ENCODE peak calls at places on chromosomes 1 and 21, in eight cellular contexts. One of them, this sample, is unnamed.

GRCh38 chr1:17274186-17275170 is 25.6 kb downstream of the PADI3 start:
- DNase-seq in tibial artery: no peak
- DNase-seq in colonic mucosa: peak; percentile 74
- DNase-seq in stomach: peak; percentile 32
- DNase-seq in cardiac muscle cell: peak; percentile 57
- DNase-seq in fibroblast of lung: peak; percentile 15
- DNase-seq in uterus: no peak
- DNase-seq in brain microvascular endothelial cell: peak; percentile 34
- DNase-seq in this sample: no peak

GRCh38 chr1:115495603-115496002 is 146.2 kb upstream of the VANGL1 start:
- DNase-seq in stomach: no peak
- DNase-seq in tibial artery: no peak
- DNase-seq in cardiac muscle cell: no peak
- DNase-seq in brain microvascular endothelial cell: peak; percentile 53
- DNase-seq in colonic mucosa: no peak
- DNase-seq in fibroblast of lung: peak; percentile 13
- DNase-seq in uterus: no peak
- DNase-seq in this sample: no peak

GRCh38 chr1:61609040-61609439 is 115.9 kb downstream of the TM2D1 start:
- DNase-seq in cardiac muscle cell: no peak
- DNase-seq in tibial artery: no peak
- DNase-seq in stomach: no peak
- DNase-seq in brain microvascular endothelial cell: no peak
- DNase-seq in uterus: no peak
- DNase-seq in fibroblast of lung: no peak
- DNase-seq in colonic mucosa: no peak
- DNase-seq in this sample: no peak

GRCh38 chr21:44710294-44710665 is 1.1 kb downstream of the TSPEAR start:
- DNase-seq in stomach: no peak
- DNase-seq in uterus: no peak
- DNase-seq in fibroblast of lung: no peak
- DNase-seq in colonic mucosa: no peak
- DNase-seq in cardiac muscle cell: no peak
- DNase-seq in tibial artery: no peak
- DNase-seq in brain microvascular endothelial cell: no peak
- DNase-seq in this sample: peak; percentile 68

GRCh38 chr1:227885135-227885647 is 62.5 kb downstream of the WNT9A start:
- DNase-seq in colonic mucosa: peak; percentile 15
- DNase-seq in cardiac muscle cell: no peak
- DNase-seq in fibroblast of lung: no peak
- DNase-seq in stomach: peak; percentile 24
- DNase-seq in brain microvascular endothelial cell: no peak
- DNase-seq in tibial artery: peak; percentile 52
- DNase-seq in uterus: no peak
- DNase-seq in this sample: peak; percentile 66

GRCh38 chr1:21342961-21343838 is 52.9 kb upstream of the ECE1 start:
- DNase-seq in colonic mucosa: no peak
- DNase-seq in uterus: no peak
- DNase-seq in fibroblast of lung: no peak
- DNase-seq in brain microvascular endothelial cell: no peak
- DNase-seq in tibial artery: no peak
- DNase-seq in stomach: no peak
- DNase-seq in cardiac muscle cell: no peak
- DNase-seq in this sample: no peak

GRCh38 chr1:41639332-41639936 is 155.0 kb upstream of the EDN2 start:
- DNase-seq in cardiac muscle cell: peak; percentile 50
- DNase-seq in colonic mucosa: no peak
- DNase-seq in tibial artery: no peak
- DNase-seq in uterus: no peak
- DNase-seq in brain microvascular endothelial cell: peak; percentile 84
- DNase-seq in fibroblast of lung: peak; percentile 63
- DNase-seq in stomach: no peak
- DNase-seq in this sample: peak; percentile 58

GRCh38 chr21:43868461-43868860 is 3.4 kb downstream of the AGPAT3 start:
- DNase-seq in tibial artery: no peak
- DNase-seq in uterus: no peak
- DNase-seq in cardiac muscle cell: no peak
- DNase-seq in stomach: peak; percentile 57
- DNase-seq in brain microvascular endothelial cell: no peak
- DNase-seq in fibroblast of lung: no peak
- DNase-seq in colonic mucosa: peak; percentile 42
- DNase-seq in this sample: no peak

GRCh38 chr1:170146861-170147260 is 1.1 kb downstream of the NTMT2 start:
- DNase-seq in brain microvascular endothelial cell: no peak
- DNase-seq in uterus: no peak
- DNase-seq in tibial artery: no peak
- DNase-seq in colonic mucosa: no peak
- DNase-seq in cardiac muscle cell: no peak
- DNase-seq in stomach: no peak
- DNase-seq in fibroblast of lung: no peak
- DNase-seq in this sample: no peak

GRCh38 chr1:28830814-28831213 is 18.8 kb downstream of the OPRD1 start:
- DNase-seq in stomach: no peak
- DNase-seq in fibroblast of lung: no peak
- DNase-seq in uterus: no peak
- DNase-seq in brain microvascular endothelial cell: no peak
- DNase-seq in cardiac muscle cell: no peak
- DNase-seq in colonic mucosa: no peak
- DNase-seq in tibial artery: no peak
- DNase-seq in this sample: no peak

GRCh38 chr1:202926578-202927491 is at the start of gene KLHL12:
- DNase-seq in uterus: peak; percentile 97
- DNase-seq in colonic mucosa: peak; percentile 98
- DNase-seq in tibial artery: peak; percentile 97
- DNase-seq in fibroblast of lung: peak; percentile 97
- DNase-seq in stomach: peak; percentile 98
- DNase-seq in brain microvascular endothelial cell: peak; percentile 94
- DNase-seq in cardiac muscle cell: peak; percentile 99
- DNase-seq in this sample: peak; percentile 94

GRCh38 chr21:39452207-39452964 is 616 bp downstream of the SH3BGR start:
- DNase-seq in fibroblast of lung: peak; percentile 81
- DNase-seq in uterus: no peak
- DNase-seq in tibial artery: no peak
- DNase-seq in cardiac muscle cell: peak; percentile 73
- DNase-seq in stomach: no peak
- DNase-seq in brain microvascular endothelial cell: no peak
- DNase-seq in colonic mucosa: no peak
- DNase-seq in this sample: no peak

GRCh38 chr1:76269175-76269574 is 194.6 kb downstream of the ST6GALNAC3 start:
- DNase-seq in colonic mucosa: no peak
- DNase-seq in cardiac muscle cell: peak; percentile 82
- DNase-seq in uterus: no peak
- DNase-seq in brain microvascular endothelial cell: peak; percentile 60
- DNase-seq in tibial artery: no peak
- DNase-seq in stomach: no peak
- DNase-seq in fibroblast of lung: peak; percentile 91
- DNase-seq in this sample: no peak

GRCh38 chr1:214966366-214966765 is 116.2 kb upstream of the KCNK2 start:
- DNase-seq in colonic mucosa: no peak
- DNase-seq in uterus: no peak
- DNase-seq in tibial artery: no peak
- DNase-seq in stomach: no peak
- DNase-seq in cardiac muscle cell: no peak
- DNase-seq in brain microvascular endothelial cell: no peak
- DNase-seq in fibroblast of lung: peak; percentile 6
- DNase-seq in this sample: no peak

DNA sequence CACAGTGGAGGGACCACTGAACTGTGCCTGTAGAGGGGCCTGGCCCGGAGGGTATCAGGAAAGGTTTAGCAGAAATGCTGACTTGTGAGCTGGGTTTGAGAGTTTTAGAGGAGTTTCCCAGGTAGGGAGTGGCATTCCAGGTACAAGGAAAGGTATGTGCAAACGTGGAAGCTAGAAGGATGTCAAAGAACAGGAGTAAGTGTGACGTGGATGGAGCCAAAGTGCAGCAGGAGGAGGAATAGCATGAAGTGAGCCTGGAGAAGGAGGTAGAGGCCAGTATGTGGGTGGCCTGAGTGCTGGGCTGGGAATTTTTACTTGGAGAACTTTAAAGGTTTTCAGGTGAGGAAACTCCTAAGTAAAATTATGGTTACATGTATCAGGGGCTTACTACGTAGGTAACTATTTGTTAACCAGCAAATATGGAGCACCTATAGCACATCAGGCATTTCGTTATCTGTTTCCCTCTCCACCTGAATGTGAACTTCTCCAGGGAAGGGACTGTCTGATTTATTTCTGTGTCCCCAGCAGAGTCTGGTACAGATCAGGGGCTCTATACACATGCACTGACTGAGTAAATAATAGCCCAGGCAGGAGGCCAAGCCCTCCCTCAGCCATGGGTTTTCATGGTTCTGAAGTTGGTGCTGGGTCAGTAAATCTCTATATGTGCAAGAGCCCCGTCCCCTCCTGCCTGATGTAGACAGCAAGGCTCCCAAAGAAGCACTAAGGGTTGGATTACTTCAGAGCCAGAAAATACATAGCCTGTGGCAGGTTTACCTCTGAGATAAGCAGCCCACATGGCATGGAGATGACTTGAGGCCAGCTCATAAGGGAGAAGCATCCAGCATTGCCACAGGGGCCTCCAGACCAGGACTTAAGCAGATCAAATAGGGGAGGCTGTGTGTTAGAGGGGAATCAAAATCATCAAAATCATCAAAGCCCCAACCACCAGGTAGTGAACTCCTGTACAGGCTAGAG is 43.4 kb downstream of the CDCP2 start:
- DNase-seq in stomach: peak; percentile 53
- DNase-seq in brain microvascular endothelial cell: no peak
- DNase-seq in tibial artery: no peak
- DNase-seq in uterus: no peak
- DNase-seq in cardiac muscle cell: no peak
- DNase-seq in fibroblast of lung: no peak
- DNase-seq in colonic mucosa: no peak
- DNase-seq in this sample: no peak
- H3K27ac ChIP-seq in stomach: no peak overlapping the region
- H3K27ac ChIP-seq in brain microvascular endothelial cell: no peak overlapping the region
- H3K27ac ChIP-seq in tibial artery: no peak overlapping the region
- H3K27ac ChIP-seq in uterus: no peak overlapping the region
- H3K27ac ChIP-seq in cardiac muscle cell: no peak overlapping the region
- H3K27ac ChIP-seq in fibroblast of lung: no peak overlapping the region
- H3K27ac ChIP-seq in colonic mucosa: no peak overlapping the region
- H3K27ac ChIP-seq in this sample: no peak overlapping the region

DNA sequence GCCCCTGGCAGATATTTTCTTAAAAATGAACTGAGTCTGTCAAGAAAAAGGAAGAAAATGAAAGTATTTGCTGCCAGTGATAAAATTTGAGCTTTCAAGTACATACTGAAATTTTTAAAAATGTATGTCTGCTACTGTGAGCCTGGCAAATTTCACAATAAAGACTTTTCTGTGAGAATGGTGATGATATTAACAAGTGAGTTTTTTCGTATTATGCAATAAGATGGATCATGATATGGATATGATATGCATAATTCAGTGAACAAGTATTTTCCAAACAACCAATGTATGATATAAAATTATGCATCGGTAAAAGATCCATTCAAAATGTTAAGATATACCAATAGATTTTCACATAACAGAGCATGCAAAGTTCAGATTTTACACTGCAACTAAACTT is 15.9 kb downstream of the ST7L start:
- DNase-seq in stomach: no peak
- DNase-seq in brain microvascular endothelial cell: no peak
- DNase-seq in colonic mucosa: no peak
- DNase-seq in tibial artery: no peak
- DNase-seq in uterus: no peak
- DNase-seq in fibroblast of lung: no peak
- DNase-seq in cardiac muscle cell: no peak
- DNase-seq in this sample: no peak
- TF ChIP-seq CTCF in stomach: no peak
- TF ChIP-seq CTCF in brain microvascular endothelial cell: no peak
- TF ChIP-seq CTCF in colonic mucosa: no peak
- TF ChIP-seq CTCF in tibial artery: no peak
- TF ChIP-seq CTCF in uterus: no peak
- TF ChIP-seq CTCF in fibroblast of lung: no peak
- TF ChIP-seq CTCF in cardiac muscle cell: no peak
- TF ChIP-seq CTCF in this sample: no peak

DNA sequence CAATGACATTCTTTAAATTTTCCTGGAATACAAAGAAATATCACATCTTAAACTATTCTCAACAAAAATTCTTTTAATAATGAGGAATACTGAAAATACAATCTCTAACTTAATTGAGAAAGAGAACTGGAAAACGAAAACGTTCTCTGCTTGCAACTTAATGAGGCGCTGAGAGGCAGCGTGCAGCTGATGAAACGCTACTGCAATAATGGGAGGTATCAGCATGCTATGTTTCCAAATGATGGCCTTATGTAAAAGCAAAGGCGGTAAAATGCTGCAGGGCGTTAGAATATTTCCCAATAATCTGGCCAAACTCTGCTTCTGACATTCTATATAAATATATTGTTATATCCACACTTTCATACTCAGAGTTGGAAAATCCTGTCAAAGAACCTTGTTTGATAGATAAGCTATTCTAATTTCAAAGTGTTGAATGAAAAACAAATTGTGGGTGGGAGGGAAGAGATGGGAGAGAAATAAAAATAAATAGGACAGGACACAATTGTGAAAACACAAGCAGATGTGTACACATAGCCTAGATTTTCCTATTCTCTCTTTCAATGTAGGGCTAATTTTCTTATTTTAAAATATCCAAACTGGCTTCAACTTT is 70.9 kb downstream of the APP start:
- DNase-seq in cardiac muscle cell: peak; percentile 77
- DNase-seq in tibial artery: no peak
- DNase-seq in fibroblast of lung: peak; percentile 95
- DNase-seq in uterus: no peak
- DNase-seq in stomach: no peak
- DNase-seq in brain microvascular endothelial cell: no peak
- DNase-seq in colonic mucosa: no peak
- DNase-seq in this sample: no peak
- H3K4me3 ChIP-seq in cardiac muscle cell: no peak overlapping the region
- H3K4me3 ChIP-seq in tibial artery: no peak overlapping the region
- H3K4me3 ChIP-seq in fibroblast of lung: no peak overlapping the region
- H3K4me3 ChIP-seq in uterus: no peak overlapping the region
- H3K4me3 ChIP-seq in stomach: no peak overlapping the region
- H3K4me3 ChIP-seq in brain microvascular endothelial cell: no peak overlapping the region
- H3K4me3 ChIP-seq in colonic mucosa: no peak overlapping the region
- H3K4me3 ChIP-seq in this sample: no peak overlapping the region

GRCh38 chr1:56508523-56508983 is 70.8 kb downstream of the PLPP3 start:
- DNase-seq in cardiac muscle cell: peak; percentile 62
- DNase-seq in stomach: peak; percentile 78
- DNase-seq in colonic mucosa: peak; percentile 88
- DNase-seq in tibial artery: peak; percentile 87
- DNase-seq in brain microvascular endothelial cell: peak; percentile 3
- DNase-seq in fibroblast of lung: peak; percentile 40
- DNase-seq in uterus: no peak
- DNase-seq in this sample: peak; percentile 71

GRCh38 chr1:56509713-56510641 is 69.4 kb downstream of the PLPP3 start:
- DNase-seq in fibroblast of lung: no peak
- DNase-seq in stomach: no peak
- DNase-seq in uterus: no peak
- DNase-seq in brain microvascular endothelial cell: no peak
- DNase-seq in cardiac muscle cell: no peak
- DNase-seq in colonic mucosa: no peak
- DNase-seq in tibial artery: no peak
- DNase-seq in this sample: no peak

GRCh38 chr1:56511323-56511722 is 68.0 kb downstream of the PLPP3 start:
- DNase-seq in stomach: no peak
- DNase-seq in tibial artery: no peak
- DNase-seq in fibroblast of lung: no peak
- DNase-seq in brain microvascular endothelial cell: no peak
- DNase-seq in uterus: no peak
- DNase-seq in colonic mucosa: no peak
- DNase-seq in cardiac muscle cell: no peak
- DNase-seq in this sample: no peak

GRCh38 chr1:56513095-56513494 is 66.3 kb downstream of the PLPP3 start:
- DNase-seq in colonic mucosa: no peak
- DNase-seq in tibial artery: no peak
- DNase-seq in stomach: no peak
- DNase-seq in brain microvascular endothelial cell: no peak
- DNase-seq in cardiac muscle cell: peak; percentile 38
- DNase-seq in fibroblast of lung: no peak
- DNase-seq in uterus: peak; percentile 29
- DNase-seq in this sample: no peak

GRCh38 chr1:56510642-56511021 is 68.7 kb downstream of the PLPP3 start:
- DNase-seq in colonic mucosa: no peak
- DNase-seq in brain microvascular endothelial cell: no peak
- DNase-seq in fibroblast of lung: no peak
- DNase-seq in tibial artery: no peak
- DNase-seq in cardiac muscle cell: no peak
- DNase-seq in uterus: no peak
- DNase-seq in stomach: no peak
- DNase-seq in this sample: no peak
- H3K27ac ChIP-seq in colonic mucosa: no peak overlapping the region
- H3K27ac ChIP-seq in brain microvascular endothelial cell: no peak overlapping the region
- H3K27ac ChIP-seq in fibroblast of lung: no peak overlapping the region
- H3K27ac ChIP-seq in tibial artery: no peak overlapping the region
- H3K27ac ChIP-seq in cardiac muscle cell: peak overlapping the region; percentile 55
- H3K27ac ChIP-seq in uterus: peak overlapping the region; percentile 21
- H3K27ac ChIP-seq in stomach: peak overlapping the region; percentile 62
- H3K27ac ChIP-seq in this sample: no peak overlapping the region

This sample was measured in coronary artery.